ENCODE peak calls at places on chromosomes 6 and 20, in five cellular contexts. Q, P, M, B and W are unnamed samples.

GRCh38 chr6:144434308-144434990 is 149.3 kb downstream of the UTRN start:
- DNase-seq in P (no peak), B (no peak), Q (no peak), M (no peak), W (no peak)

GRCh38 chr6:14984454-14984853 is 261.4 kb upstream of the JARID2 start:
- DNase-seq in B (peak), P (peak), M (no peak), Q (peak), W (no peak)

GRCh38 chr20:23446505-23446904 is 6.2 kb downstream of the CST11 start:
- DNase-seq in Q (peak), M (peak), B (no peak), P (peak), W (no peak)

GRCh38 chr6:168462454-168462853 is 21.5 kb downstream of the SMOC2 start:
- DNase-seq in Q (no peak), M (no peak), B (no peak), P (no peak), W (no peak)

GRCh38 chr6:14944593-14944992 is 301.3 kb upstream of the JARID2 start:
- DNase-seq in M (no peak), P (no peak), Q (no peak), B (no peak), W (no peak)

GRCh38 chr6:151036869-151037680 is 171.6 kb downstream of the MTHFD1L start:
- DNase-seq in M (peak), P (no peak), Q (no peak), B (no peak), W (no peak)

GRCh38 chr20:36402708-36403107 is 96.6 kb downstream of the DLGAP4 start:
- DNase-seq in B (no peak), Q (no peak), P (no peak), M (no peak), W (no peak)

GRCh38 chr6:82057846-82058554 is 189.5 kb downstream of the IBTK start:
- DNase-seq in Q (no peak), B (no peak), M (no peak), P (no peak), W (no peak)

GRCh38 chr6:79702701-79703100 is 71.6 kb downstream of the SH3BGRL2 start:
- DNase-seq in Q (no peak), P (no peak), M (no peak), B (no peak), W (no peak)

GRCh38 chr6:156710479-156710878 is 66.7 kb upstream of the ARID1B start:
- DNase-seq in B (no peak), Q (no peak), P (no peak), M (no peak), W (no peak)

GRCh38 chr6:80331522-80331921 is 225.1 kb downstream of the BCKDHB start:
- DNase-seq in B (no peak), P (no peak), M (no peak), Q (no peak), W (no peak)

GRCh38 chr6:45328523-45328922 is 393 bp downstream of the RUNX2 start:
- DNase-seq in B (no peak), Q (no peak), P (no peak), M (no peak), W (no peak)

GRCh38 chr6:14079433-14079832 is 38.1 kb upstream of the CD83 start:
- DNase-seq in M (no peak), P (no peak), Q (no peak), B (no peak), W (no peak)

GRCh38 chr6:42260972-42261371 is 43.3 kb upstream of the MRPS10 start:
- DNase-seq in Q (peak), M (no peak), P (no peak), B (peak), W (no peak)
- TF ChIP-seq CTCF in Q (peak), M (peak), P (peak), B (peak), W (peak)

GRCh38 chr6:44000164-44000842 is 126.9 kb downstream of the MRPL14 start:
- DNase-seq in B (no peak), Q (peak), M (peak), P (peak), W (no peak)

GRCh38 chr6:44002071-44002590 is 125.1 kb downstream of the MRPL14 start:
- DNase-seq in P (no peak), B (no peak), Q (peak), M (no peak), W (no peak)

GRCh38 chr6:44002591-44003344 is 124.5 kb downstream of the MRPL14 start:
- DNase-seq in Q (peak), B (peak), P (peak), M (no peak), W (peak)

GRCh38 chr6:43999628-44000027 is 127.6 kb downstream of the MRPL14 start:
- DNase-seq in B (no peak), M (no peak), P (no peak), Q (no peak), W (no peak)

DNA sequence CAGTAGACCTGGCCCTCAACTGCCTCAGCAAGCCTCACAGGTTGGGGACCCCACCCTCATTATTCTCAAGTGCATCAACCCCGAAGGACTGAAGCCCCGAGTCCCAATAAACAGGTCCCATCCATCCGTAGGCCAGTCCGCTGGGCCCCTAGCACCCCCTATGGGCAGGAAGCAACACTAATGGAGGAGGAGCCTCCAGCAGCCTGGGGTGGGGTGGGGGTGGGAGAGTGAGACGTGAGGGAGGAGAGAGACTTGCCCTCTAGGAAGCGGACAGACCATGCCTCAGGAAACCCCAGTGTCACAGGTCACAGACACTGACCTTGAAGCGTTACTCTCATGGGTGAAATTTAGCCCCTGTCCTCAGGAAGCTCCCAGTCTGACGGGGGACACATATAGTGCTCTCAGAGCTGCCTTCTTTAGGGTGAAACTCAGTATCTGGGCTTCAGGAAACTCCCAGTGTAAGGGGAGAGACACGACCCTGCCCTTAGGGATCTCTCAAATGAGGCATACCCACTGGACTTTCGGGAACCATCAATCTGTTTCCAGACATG is 125.9 kb downstream of the MRPL14 start:
- DNase-seq in M (peak), P (peak), B (peak), Q (no peak), W (no peak)
- TF ChIP-seq CTCF in M (peak), P (no peak), B (peak), Q (no peak), W (no peak)

DNA sequence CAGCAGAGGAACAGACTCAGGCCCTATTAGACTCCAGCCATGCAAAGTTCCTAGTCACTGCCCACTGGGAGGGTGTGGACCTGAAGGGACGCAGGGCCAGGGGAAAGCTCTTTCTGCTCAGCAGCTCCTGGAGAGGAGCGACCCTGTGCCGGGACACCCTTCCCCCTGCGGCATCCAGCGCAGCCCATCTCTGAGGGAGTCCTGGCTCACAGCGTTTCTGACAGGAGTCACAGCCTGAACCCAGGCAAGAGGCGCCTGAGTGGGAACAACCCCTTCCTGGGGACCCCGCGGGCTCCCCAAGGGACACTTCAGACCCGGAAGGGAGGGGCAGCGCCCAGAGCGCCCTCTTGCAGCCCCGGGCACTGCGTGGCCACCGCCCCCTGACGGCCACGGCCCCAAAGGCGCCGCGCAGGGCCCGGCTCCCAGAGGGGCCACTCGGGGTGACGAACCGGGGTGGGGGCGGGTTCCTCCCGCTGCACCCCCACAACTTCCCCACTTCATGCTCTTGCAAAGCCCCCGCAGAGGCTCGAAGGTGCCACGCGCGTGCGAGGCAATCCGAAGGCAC is 853 bp downstream of the UCKL1 start:
- DNase-seq in Q (no peak), P (no peak), M (no peak), B (peak), W (no peak)
- TF ChIP-seq CTCF in Q (peak), P (peak), M (peak), B (peak), W (peak)

GRCh38 chr20:54479138-54479906 is 3.9 kb downstream of the DOK5 start:
- DNase-seq in P (no peak), Q (no peak), B (no peak), M (peak), W (no peak)
- TF ChIP-seq CTCF in P (no peak), Q (peak), B (no peak), M (peak), W (no peak)

GRCh38 chr20:46601603-46602122 is 49.6 kb downstream of the SLC13A3 start:
- DNase-seq in M (no peak), B (no peak), Q (no peak), P (no peak), W (no peak)

GRCh38 chr20:46605181-46605580 is 46.1 kb downstream of the SLC13A3 start:
- DNase-seq in M (no peak), B (no peak), Q (no peak), P (no peak), W (no peak)

GRCh38 chr20:46600286-46600752 is 49.9 kb upstream of the OCSTAMP start:
- DNase-seq in P (no peak), M (no peak), Q (no peak), B (no peak), W (no peak)

GRCh38 chr20:46604551-46605133 is 46.6 kb downstream of the SLC13A3 start:
- DNase-seq in B (no peak), M (no peak), Q (no peak), P (no peak), W (no peak)

GRCh38 chr20:46602429-46602828 is 48.8 kb downstream of the SLC13A3 start:
- DNase-seq in M (no peak), P (no peak), B (no peak), Q (no peak), W (no peak)
- TF ChIP-seq CTCF in M (no peak), P (no peak), B (no peak), Q (no peak), W (no peak)

GRCh38 chr20:13492001-13492480 is 146.7 kb downstream of the TASP1 start:
- DNase-seq in Q (peak), B (peak), M (no peak), P (peak), W (no peak)
- TF ChIP-seq CTCF in Q (no peak), B (no peak), M (no peak), P (no peak), W (peak)